ENCODE peak calls at places on chromosomes 6 and 20, in ten cellular contexts. R is neural crest cell; A is activated naive CD8-positive, alpha-beta T cell treated with anti-CD3 and anti-CD28 coated beads for 36 hours; Y is HFFc6; E is posterior vena cava; S is activated CD4-positive, alpha-beta T cell treated with anti-CD3 and anti-CD28 coated beads, Interleukin-2, amount 50 U/mL, for 1 hour; X is fibroblast of pulmonary artery; U is left cardiac atrium; I is effector CD4-positive, alpha-beta T cell; K is T-helper 2 cell. F is an unnamed sample.

GRCh38 chr6:14046476-14047068 is 71.0 kb upstream of the CD83 start:
- DNase-seq in R (peak), A (peak), Y (peak), E (no peak), S (peak), X (peak), U (peak), I (peak), K (peak), F (peak)

GRCh38 chr6:33508935-33509926 is 54.9 kb downstream of the ZBTB9 start:
- DNase-seq in R (no peak), A (no peak), Y (no peak), E (no peak), S (no peak), X (no peak), U (no peak), I (no peak), K (no peak), F (peak)

GRCh38 chr20:35690265-35690664 is 8.9 kb downstream of the NFS1 start:
- DNase-seq in R (no peak), A (no peak), Y (no peak), E (no peak), S (no peak), X (no peak), U (no peak), I (no peak), K (no peak), F (no peak)

GRCh38 chr6:145731432-145731831 is 3.9 kb downstream of the EPM2A start:
- DNase-seq in R (no peak), A (peak), Y (no peak), E (no peak), S (no peak), X (peak), U (no peak), I (no peak), K (no peak), F (no peak)

GRCh38 chr20:38883081-38883980 is 42.9 kb upstream of the FAM83D start:
- DNase-seq in R (no peak), A (no peak), Y (peak), E (peak), S (no peak), X (peak), U (peak), I (no peak), K (no peak), F (no peak)

GRCh38 chr20:44706371-44707258 is 8.6 kb upstream of the CCN5 start:
- DNase-seq in R (no peak), A (no peak), Y (peak), E (peak), S (no peak), X (peak), U (no peak), I (no peak), K (no peak), F (no peak)

GRCh38 chr6:903746-904145 is 210.8 kb upstream of the EXOC2 start:
- DNase-seq in R (no peak), A (no peak), Y (no peak), E (no peak), S (no peak), X (no peak), U (no peak), I (no peak), K (no peak), F (no peak)

GRCh38 chr6:116190550-116190949 is 63.3 kb downstream of the TSPYL4 start:
- DNase-seq in R (no peak), A (no peak), Y (peak), E (no peak), S (no peak), X (peak), U (no peak), I (no peak), K (no peak), F (no peak)

GRCh38 chr6:116101298-116101718 is 655 bp downstream of the NT5DC1 start:
- DNase-seq in R (no peak), A (no peak), Y (no peak), E (no peak), S (no peak), X (no peak), U (peak), I (no peak), K (no peak), F (no peak)

GRCh38 chr6:32369678-32370077 is 2.0 kb downstream of the TSBP1 start:
- DNase-seq in R (no peak), A (no peak), Y (peak), E (no peak), S (no peak), X (peak), U (no peak), I (no peak), K (no peak), F (no peak)

GRCh38 chr20:38937978-38938473 is 11.8 kb downstream of the FAM83D start:
- DNase-seq in R (no peak), A (no peak), Y (no peak), E (no peak), S (no peak), X (no peak), U (no peak), I (no peak), K (no peak), F (no peak)

GRCh38 chr20:48718914-48719578 is 108.8 kb downstream of the PREX1 start:
- DNase-seq in R (no peak), A (peak), Y (no peak), E (no peak), S (no peak), X (no peak), U (no peak), I (no peak), K (no peak), F (no peak)

GRCh38 chr20:43534791-43535350 is 24.0 kb upstream of the SGK2 start:
- DNase-seq in R (no peak), A (no peak), Y (no peak), E (no peak), S (no peak), X (no peak), U (no peak), I (no peak), K (no peak), F (no peak)

GRCh38 chr20:8361008-8361652 is 229.1 kb downstream of the PLCB1 start:
- DNase-seq in R (no peak), A (no peak), Y (peak), E (no peak), S (no peak), X (peak), U (no peak), I (no peak), K (no peak), F (peak)

GRCh38 chr6:692858-693736 is at the start of gene EXOC2:
- DNase-seq in R (peak), A (peak), Y (peak), E (peak), S (peak), X (peak), U (peak), I (peak), K (peak), F (peak)

GRCh38 chr6:11425431-11425871 is 112.1 kb upstream of the TMEM170B start:
- DNase-seq in R (no peak), A (no peak), Y (no peak), E (no peak), S (no peak), X (no peak), U (no peak), I (no peak), K (no peak), F (peak)

GRCh38 chr6:110326609-110327008 is 31.5 kb downstream of the METTL24 start:
- DNase-seq in R (no peak), A (no peak), Y (no peak), E (no peak), S (no peak), X (no peak), U (no peak), I (no peak), K (no peak), F (no peak)

GRCh38 chr20:31709939-31710338 is 12.7 kb downstream of the BCL2L1 start:
- DNase-seq in R (no peak), A (no peak), Y (no peak), E (no peak), S (no peak), X (no peak), U (no peak), I (no peak), K (no peak), F (no peak)

GRCh38 chr6:169620171-169621125 is 81.4 kb downstream of the WDR27 start:
- DNase-seq in R (no peak), A (no peak), Y (peak), E (no peak), S (no peak), X (peak), U (no peak), I (no peak), K (no peak), F (peak)

GRCh38 chr6:35178932-35179832 is 34.6 kb upstream of the SCUBE3 start:
- DNase-seq in R (no peak), A (no peak), Y (no peak), E (peak), S (no peak), X (no peak), U (no peak), I (no peak), K (no peak), F (peak)

GRCh38 chr6:15358579-15359327 is 112.9 kb downstream of the JARID2 start:
- DNase-seq in R (no peak), A (no peak), Y (no peak), E (no peak), S (no peak), X (peak), U (no peak), I (no peak), K (no peak), F (peak)

GRCh38 chr6:7463785-7464184 is 74.2 kb downstream of the RIOK1 start:
- DNase-seq in R (no peak), A (no peak), Y (no peak), E (no peak), S (no peak), X (peak), U (no peak), I (no peak), K (no peak), F (peak)

GRCh38 chr6:35469711-35470662 is 1.8 kb downstream of the RPL10A start:
- DNase-seq in R (no peak), A (no peak), Y (no peak), E (no peak), S (no peak), X (no peak), U (no peak), I (no peak), K (no peak), F (peak)

GRCh38 chr6:89941031-89941775 is 46.9 kb downstream of the GJA10 start:
- DNase-seq in R (peak), A (no peak), Y (no peak), E (no peak), S (no peak), X (no peak), U (peak), I (no peak), K (no peak), F (no peak)

GRCh38 chr20:38855356-38855755 is 49.9 kb downstream of the PPP1R16B start:
- DNase-seq in R (no peak), A (no peak), Y (peak), E (no peak), S (no peak), X (peak), U (no peak), I (no peak), K (no peak), F (no peak)

GRCh38 chr6:12577124-12577845 is 139.3 kb upstream of the PHACTR1 start:
- DNase-seq in R (no peak), A (no peak), Y (no peak), E (no peak), S (no peak), X (peak), U (no peak), I (no peak), K (no peak), F (peak)

GRCh38 chr6:30730611-30731435 is 10.7 kb downstream of the TUBB start:
- DNase-seq in R (peak), A (peak), Y (no peak), E (peak), S (peak), X (no peak), U (peak), I (peak), K (peak), F (peak)